ENCODE peak calls at places on chromosome 6, in eight cellular contexts. E is NCI-H2081; W is caudate nucleus; M is effector memory CD8-positive, alpha-beta T cell; X is stimulated activated CD8-positive, alpha-beta memory T cell treated with anti-CD3 and anti-CD28 coated beads, Interleukin-4, amount 100 ng/mL, for 24 hours; Y is NCI-H748 treated with DMSO at 0.1 percent for 48 hours; F is foreskin fibroblast; H is glutamatergic neuron. O is an unnamed sample.

GRCh38 chr6:29510202-29510601 is 22.4 kb upstream of the MAS1L start:
- DNase-seq in E (no peak), W (no peak), M (no peak), X (no peak), Y (no peak), F (no peak), H (no peak), O (no peak)

GRCh38 chr6:1554241-1554880 is 55.4 kb upstream of the FOXC1 start:
- DNase-seq in E (peak), W (no peak), M (no peak), X (no peak), Y (no peak), F (peak), H (no peak), O (no peak)

GRCh38 chr6:28725274-28725809 is 198.4 kb downstream of the TRIM27 start:
- DNase-seq in E (no peak), W (no peak), M (no peak), X (no peak), Y (no peak), F (no peak), H (no peak), O (no peak)

GRCh38 chr6:169976301-169977081 is 225.1 kb downstream of the ERMARD start:
- DNase-seq in E (no peak), W (no peak), M (no peak), X (no peak), Y (no peak), F (no peak), H (peak), O (no peak)

GRCh38 chr6:138105880-138106664 is 1.1 kb downstream of the PERP start:
- DNase-seq in E (peak), W (no peak), M (no peak), X (no peak), Y (peak), F (peak), H (no peak), O (no peak)

GRCh38 chr6:37532122-37532521 is 32.4 kb upstream of the CCDC167 start:
- DNase-seq in E (no peak), W (no peak), M (no peak), X (no peak), Y (no peak), F (no peak), H (no peak), O (no peak)

GRCh38 chr6:28747631-28748157 is 176.1 kb downstream of the TRIM27 start:
- DNase-seq in E (peak), W (no peak), M (no peak), X (no peak), Y (peak), F (peak), H (peak), O (peak)

GRCh38 chr6:64680446-64680845 is 1026.6 kb downstream of the EYS start:
- DNase-seq in E (no peak), W (no peak), M (no peak), X (no peak), Y (no peak), F (no peak), H (no peak), O (no peak)

GRCh38 chr6:32047084-32047478 is 8.9 kb downstream of the CYP21A2 start:
- DNase-seq in E (no peak), W (no peak), M (no peak), X (no peak), Y (no peak), F (peak), H (peak), O (peak)

GRCh38 chr6:30394139-30394538 is 49.2 kb downstream of the RPP21 start:
- DNase-seq in E (peak), W (no peak), M (no peak), X (no peak), Y (peak), F (no peak), H (no peak), O (peak)

GRCh38 chr6:92377137-92377536 is 1042.2 kb downstream of the EPHA7 start:
- DNase-seq in E (no peak), W (no peak), M (no peak), X (no peak), Y (no peak), F (no peak), H (no peak), O (no peak)